ENCODE peak calls at places on chromosomes 12 and 14, in four cellular contexts. One of them, this sample, is unnamed.

GRCh38 chr12:6631549-6631961 is 4.2 kb downstream of the LPAR5 start:
- DNase-seq in RWPE1: no peak
- DNase-seq in IMR-90: no peak
- DNase-seq in thoracic aorta: no peak
- DNase-seq in this sample: no peak

GRCh38 chr12:110253176-110253575 is 27.9 kb upstream of the ATP2A2 start:
- DNase-seq in RWPE1: no peak
- DNase-seq in IMR-90: peak
- DNase-seq in thoracic aorta: no peak
- DNase-seq in this sample: peak

GRCh38 chr12:6394398-6394797 is 10.4 kb downstream of the LTBR start:
- DNase-seq in RWPE1: no peak
- DNase-seq in IMR-90: no peak
- DNase-seq in thoracic aorta: no peak
- DNase-seq in this sample: no peak

GRCh38 chr12:68587448-68587873 is 23.2 kb upstream of the RAP1B start:
- DNase-seq in RWPE1: no peak
- DNase-seq in IMR-90: no peak
- DNase-seq in thoracic aorta: no peak
- DNase-seq in this sample: no peak

GRCh38 chr12:3313655-3314305 is 177.2 kb upstream of the PRMT8 start:
- DNase-seq in RWPE1: peak
- DNase-seq in IMR-90: peak
- DNase-seq in thoracic aorta: no peak
- DNase-seq in this sample: peak

GRCh38 chr12:17028348-17028747 is 422.4 kb upstream of the LMO3 start:
- DNase-seq in RWPE1: no peak
- DNase-seq in IMR-90: no peak
- DNase-seq in thoracic aorta: no peak
- DNase-seq in this sample: no peak

GRCh38 chr12:127779301-127780045 is 487.5 kb upstream of the TMEM132C start:
- DNase-seq in RWPE1: no peak
- DNase-seq in IMR-90: no peak
- DNase-seq in thoracic aorta: no peak
- DNase-seq in this sample: peak

GRCh38 chr12:101475751-101476305 is 692 bp downstream of the SPIC start:
- DNase-seq in RWPE1: no peak
- DNase-seq in IMR-90: no peak
- DNase-seq in thoracic aorta: no peak
- DNase-seq in this sample: no peak

GRCh38 chr12:130506844-130507243 is 169.2 kb downstream of the PIWIL1 start:
- DNase-seq in RWPE1: no peak
- DNase-seq in IMR-90: no peak
- DNase-seq in thoracic aorta: no peak
- DNase-seq in this sample: no peak

GRCh38 chr14:23294734-23295561 is 7.7 kb downstream of the PPP1R3E start:
- DNase-seq in RWPE1: no peak
- DNase-seq in IMR-90: peak
- DNase-seq in thoracic aorta: no peak
- DNase-seq in this sample: peak

GRCh38 chr14:104390221-104390931 is 189.2 kb upstream of the C14orf180 start:
- DNase-seq in RWPE1: no peak
- DNase-seq in IMR-90: no peak
- DNase-seq in thoracic aorta: no peak
- DNase-seq in this sample: no peak

GRCh38 chr12:92431146-92431545 is 271.6 kb upstream of the PLEKHG7 start:
- DNase-seq in RWPE1: no peak
- DNase-seq in IMR-90: no peak
- DNase-seq in thoracic aorta: no peak
- DNase-seq in this sample: no peak

GRCh38 chr12:49888461-49889151 is 15.1 kb downstream of the FAIM2 start:
- DNase-seq in RWPE1: no peak
- DNase-seq in IMR-90: no peak
- DNase-seq in thoracic aorta: no peak
- DNase-seq in this sample: no peak

GRCh38 chr12:117125275-117125613 is 26.0 kb upstream of the TESC start:
- DNase-seq in RWPE1: no peak
- DNase-seq in IMR-90: peak
- DNase-seq in thoracic aorta: no peak
- DNase-seq in this sample: peak

GRCh38 chr14:101102875-101103274 is 199.4 kb upstream of the RTL1 start:
- DNase-seq in RWPE1: no peak
- DNase-seq in IMR-90: no peak
- DNase-seq in thoracic aorta: no peak
- DNase-seq in this sample: no peak

GRCh38 chr14:76456200-76456599 is 80.3 kb downstream of the ESRRB start:
- DNase-seq in RWPE1: peak
- DNase-seq in IMR-90: peak
- DNase-seq in thoracic aorta: no peak
- DNase-seq in this sample: no peak

GRCh38 chr14:36976571-36977023 is 195.8 kb downstream of the SLC25A21 start:
- DNase-seq in RWPE1: no peak
- DNase-seq in IMR-90: peak
- DNase-seq in thoracic aorta: no peak
- DNase-seq in this sample: no peak

GRCh38 chr14:102209224-102209966 is 69.7 kb downstream of the WDR20 start:
- DNase-seq in RWPE1: peak
- DNase-seq in IMR-90: peak
- DNase-seq in thoracic aorta: no peak
- DNase-seq in this sample: peak

GRCh38 chr12:21809100-21809499 is 34.6 kb upstream of the KCNJ8 start:
- DNase-seq in RWPE1: no peak
- DNase-seq in IMR-90: no peak
- DNase-seq in thoracic aorta: no peak
- DNase-seq in this sample: no peak

GRCh38 chr12:81670759-81671158 is 88.4 kb downstream of the PPFIA2 start:
- DNase-seq in RWPE1: no peak
- DNase-seq in IMR-90: no peak
- DNase-seq in thoracic aorta: no peak
- DNase-seq in this sample: no peak

DNA sequence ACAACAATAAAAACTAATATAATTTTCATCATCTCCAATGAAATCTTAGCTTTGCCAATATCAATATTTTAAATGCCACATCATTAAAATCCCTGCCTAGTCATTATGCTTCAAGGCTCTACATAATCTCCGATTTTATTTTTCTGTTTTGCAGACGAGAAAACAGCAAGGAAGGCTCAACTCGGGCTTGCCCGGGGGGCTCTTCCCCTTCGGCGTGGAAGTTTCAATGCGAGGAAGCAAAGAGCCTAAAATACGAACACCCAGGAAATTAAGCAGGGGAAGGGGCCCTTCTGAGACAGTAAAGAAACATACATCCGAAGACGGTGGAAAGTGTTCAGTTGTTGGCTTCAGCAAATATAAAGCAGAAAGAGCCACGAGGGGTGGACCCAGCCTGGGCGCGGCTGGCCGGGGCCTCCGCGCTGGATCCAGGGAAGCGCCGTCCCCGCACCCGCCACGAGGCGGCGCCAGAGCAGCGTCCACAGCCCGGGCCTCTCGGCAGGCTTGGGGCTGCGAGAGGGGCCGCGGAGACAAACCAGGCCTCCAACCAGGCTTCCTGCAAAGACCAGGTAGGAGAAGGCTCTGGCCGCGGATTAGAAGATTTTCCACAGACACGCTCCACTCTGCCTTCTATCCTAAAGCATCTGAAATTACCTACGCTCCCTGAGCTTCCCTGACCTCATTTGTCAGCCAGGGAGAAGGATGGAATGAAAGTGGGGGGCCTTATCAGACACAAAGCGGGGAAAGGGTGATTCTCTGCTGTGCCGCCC is 77.2 kb downstream of the SERPINA3 start:
- DNase-seq in RWPE1: peak
- DNase-seq in IMR-90: peak
- DNase-seq in thoracic aorta: no peak
- DNase-seq in this sample: peak
- TF ChIP-seq CTCF in RWPE1: peak
- TF ChIP-seq CTCF in IMR-90: peak
- TF ChIP-seq CTCF in thoracic aorta: peak
- TF ChIP-seq CTCF in this sample: peak

DNA sequence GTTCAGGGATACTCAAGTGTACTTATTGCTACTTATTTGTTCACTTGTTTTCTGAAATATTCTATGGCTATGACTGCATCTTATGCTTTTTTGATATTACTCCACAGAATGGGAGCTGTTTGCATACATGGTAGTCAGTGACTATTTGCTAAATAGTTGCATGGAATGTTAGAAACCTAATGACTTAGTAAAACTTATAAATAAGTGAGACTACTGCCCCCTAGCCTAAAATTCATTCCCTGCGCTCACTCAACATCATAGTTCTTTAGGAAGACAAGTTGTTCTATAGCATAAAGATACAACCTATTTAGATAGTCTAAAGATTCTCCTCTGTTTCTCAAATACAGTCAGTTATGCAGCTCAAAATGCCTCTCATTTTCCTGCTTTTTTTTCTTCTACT is 305.5 kb downstream of the CEP128 start:
- DNase-seq in RWPE1: no peak
- DNase-seq in IMR-90: peak
- DNase-seq in thoracic aorta: no peak
- DNase-seq in this sample: peak
- TF ChIP-seq CTCF in RWPE1: no peak
- TF ChIP-seq CTCF in IMR-90: no peak
- TF ChIP-seq CTCF in thoracic aorta: no peak
- TF ChIP-seq CTCF in this sample: peak

GRCh38 chr14:51473808-51474207 is 177.9 kb upstream of the FRMD6 start:
- DNase-seq in RWPE1: peak
- DNase-seq in IMR-90: peak
- DNase-seq in thoracic aorta: no peak
- DNase-seq in this sample: peak

GRCh38 chr14:51468523-51468922 is 183.2 kb upstream of the FRMD6 start:
- DNase-seq in RWPE1: no peak
- DNase-seq in IMR-90: no peak
- DNase-seq in thoracic aorta: no peak
- DNase-seq in this sample: no peak

GRCh38 chr14:51474854-51475253 is 176.9 kb upstream of the FRMD6 start:
- DNase-seq in RWPE1: no peak
- DNase-seq in IMR-90: no peak
- DNase-seq in thoracic aorta: no peak
- DNase-seq in this sample: no peak

GRCh38 chr14:51472881-51473280 is 178.8 kb upstream of the FRMD6 start:
- DNase-seq in RWPE1: no peak
- DNase-seq in IMR-90: no peak
- DNase-seq in thoracic aorta: no peak
- DNase-seq in this sample: no peak

GRCh38 chr14:51473351-51473750 is 178.4 kb upstream of the FRMD6 start:
- DNase-seq in RWPE1: no peak
- DNase-seq in IMR-90: no peak
- DNase-seq in thoracic aorta: no peak
- DNase-seq in this sample: no peak
- TF ChIP-seq CTCF in RWPE1: no peak
- TF ChIP-seq CTCF in IMR-90: no peak
- TF ChIP-seq CTCF in thoracic aorta: no peak
- TF ChIP-seq CTCF in this sample: no peak

GRCh38 chr14:94307410-94307992 is 14.4 kb upstream of the SERPINA10 start:
- DNase-seq in RWPE1: no peak
- DNase-seq in IMR-90: no peak
- DNase-seq in thoracic aorta: no peak
- DNase-seq in this sample: peak
- TF ChIP-seq CTCF in RWPE1: no peak
- TF ChIP-seq CTCF in IMR-90: peak
- TF ChIP-seq CTCF in thoracic aorta: no peak
- TF ChIP-seq CTCF in this sample: no peak

DNA sequence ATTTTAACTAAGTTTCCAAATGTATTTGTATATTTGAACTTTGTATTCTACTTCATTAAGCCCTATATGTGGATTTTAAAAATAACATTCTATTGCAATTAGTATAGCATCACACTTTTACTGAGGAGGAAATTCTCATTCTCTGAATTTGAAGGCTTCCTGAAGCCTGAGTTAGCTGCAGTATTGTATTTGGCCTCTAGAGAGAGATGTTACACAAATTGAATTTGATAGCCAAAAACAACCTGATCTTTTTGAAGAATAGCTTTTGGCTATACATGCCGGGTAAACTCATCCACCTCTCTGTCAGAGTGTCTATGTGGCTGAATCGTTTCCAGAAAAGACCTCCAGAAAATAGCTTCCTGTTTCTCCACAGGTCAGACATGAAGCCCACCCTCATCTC is 316.5 kb upstream of the OR4E1 start:
- DNase-seq in RWPE1: peak
- DNase-seq in IMR-90: no peak
- DNase-seq in thoracic aorta: no peak
- DNase-seq in this sample: no peak
- TF ChIP-seq CTCF in RWPE1: peak
- TF ChIP-seq CTCF in IMR-90: peak
- TF ChIP-seq CTCF in thoracic aorta: no peak
- TF ChIP-seq CTCF in this sample: no peak

This sample was measured in foreskin fibroblast.